ENCODE peak calls at places on chromosomes 13 and 19, in ten cellular contexts. Y is upper lobe of right lung, O is astrocyte of the spinal cord, B is body of pancreas, E is heart right ventricle, P is stomach, A is sigmoid colon, D is right cardiac atrium, H is A549, W is dorsolateral prefrontal cortex. L is an unnamed sample.
A peak's percentile ranks its signal among the peaks of the same experiment; 100 is the strongest.

GRCh38 chr13:54210397-54211050 is 1181.9 kb downstream of the OLFM4 start:
- DNase-seq in W (no peak), D (no peak), B (no peak), O (no peak), P (no peak), A (no peak), E (no peak), Y (no peak), H (no peak), L (no peak)

GRCh38 chr13:39035204-39035603 is 2.7 kb downstream of the PROSER1 start:
- DNase-seq in A (no peak), O (no peak), D (no peak), Y (no peak), B (no peak), W (no peak), P (no peak), H (no peak), E (no peak), L (no peak)

GRCh38 chr19:408441-409005 is 424 bp downstream of the C2CD4C start:
- DNase-seq in D (no peak), Y (peak; percentile 59), B (peak; percentile 8), W (peak; percentile 27), P (no peak), E (no peak), A (peak; percentile 63), O (no peak), H (no peak), L (no peak)

GRCh38 chr19:54435551-54436016 is 13.4 kb upstream of the LENG8 start:
- DNase-seq in Y (no peak), E (no peak), B (no peak), P (no peak), A (no peak), D (no peak), H (no peak), W (no peak), O (no peak), L (no peak)

GRCh38 chr19:291561-292280 is 518 bp upstream of the PLPP2 start:
- DNase-seq in O (no peak), B (no peak), E (no peak), H (no peak), W (no peak), A (peak; percentile 59), D (no peak), P (peak; percentile 48), Y (peak; percentile 62), L (no peak)

GRCh38 chr13:35600137-35600536 is 123.6 kb upstream of the MAB21L1 start:
- DNase-seq in A (no peak), B (no peak), O (no peak), D (no peak), Y (no peak), W (no peak), P (no peak), H (no peak), E (no peak), L (peak; percentile 13)

GRCh38 chr13:112768795-112769411 is 79.1 kb downstream of the ATP11A start:
- DNase-seq in Y (peak; percentile 92), W (no peak), A (no peak), B (no peak), P (peak; percentile 64), O (no peak), E (peak; percentile 52), H (no peak), D (peak; percentile 79), L (no peak)

GRCh38 chr13:46211116-46211515 is 612 bp upstream of the LRRC63 start:
- DNase-seq in E (no peak), P (no peak), B (no peak), O (peak; percentile 2), A (no peak), H (no peak), W (no peak), Y (no peak), D (no peak), L (no peak)

GRCh38 chr13:95481051-95481775 is 71.3 kb upstream of the CLDN10 start:
- DNase-seq in W (no peak), Y (no peak), H (no peak), A (no peak), D (no peak), B (peak; percentile 47), E (no peak), P (no peak), O (no peak), L (peak; percentile 41)

GRCh38 chr13:28718186-28718537 is 608 bp downstream of the SLC46A3 start:
- DNase-seq in O (no peak), A (no peak), E (no peak), Y (no peak), B (no peak), D (no peak), P (no peak), H (no peak), W (no peak), L (peak; percentile 78)

GRCh38 chr13:50365683-50366391 is 350.6 kb downstream of the KCNRG start:
- DNase-seq in B (peak; percentile 52), O (no peak), H (no peak), Y (no peak), P (no peak), D (no peak), W (no peak), E (no peak), A (no peak), L (no peak)

GRCh38 chr19:49514151-49514550 is 1.7 kb downstream of the FCGRT start:
- DNase-seq in A (no peak), E (no peak), Y (peak; percentile 70), O (no peak), H (no peak), D (no peak), P (peak; percentile 46), W (no peak), B (peak; percentile 71), L (no peak)
- H3K4me3 ChIP-seq in A (peak overlapping the region; percentile 93), E (peak overlapping the region; percentile 85), Y (peak overlapping the region; percentile 84), O (no peak overlapping the region), H (no peak overlapping the region), D (no peak overlapping the region), P (peak overlapping the region; percentile 81), W (peak overlapping the region; percentile 69), B (peak overlapping the region; percentile 45), L (peak overlapping the region; percentile 66)

GRCh38 chr19:39083599-39083982 is 577 bp upstream of the ACP7 start:
- DNase-seq in Y (no peak), D (no peak), O (no peak), P (no peak), E (no peak), W (no peak), H (no peak), A (no peak), B (no peak), L (no peak)
- H3K4me3 ChIP-seq in Y (peak overlapping the region; percentile 3), D (no peak overlapping the region), O (peak overlapping the region; percentile 10), P (peak overlapping the region; percentile 40), E (no peak overlapping the region), W (peak overlapping the region; percentile 59), H (peak overlapping the region; percentile 17), A (no peak overlapping the region), B (no peak overlapping the region), L (peak overlapping the region; percentile 10)

GRCh38 chr13:79667771-79668170 is 186.8 kb downstream of the NDFIP2 start:
- DNase-seq in P (no peak), W (no peak), Y (no peak), O (no peak), H (no peak), E (no peak), A (no peak), D (no peak), B (no peak), L (no peak)

GRCh38 chr13:79660361-79660760 is 179.4 kb downstream of the NDFIP2 start:
- DNase-seq in E (no peak), W (no peak), B (no peak), D (no peak), Y (no peak), P (no peak), O (no peak), H (no peak), A (no peak), L (no peak)

GRCh38 chr13:79663420-79663819 is 182.5 kb downstream of the NDFIP2 start:
- DNase-seq in E (no peak), O (no peak), W (no peak), A (no peak), Y (no peak), H (no peak), P (no peak), B (no peak), D (no peak), L (no peak)

GRCh38 chr13:79662882-79663281 is 181.9 kb downstream of the NDFIP2 start:
- DNase-seq in D (peak; percentile 57), H (no peak), E (no peak), Y (no peak), A (no peak), B (peak; percentile 43), W (peak; percentile 35), O (no peak), P (no peak), L (no peak)

DNA sequence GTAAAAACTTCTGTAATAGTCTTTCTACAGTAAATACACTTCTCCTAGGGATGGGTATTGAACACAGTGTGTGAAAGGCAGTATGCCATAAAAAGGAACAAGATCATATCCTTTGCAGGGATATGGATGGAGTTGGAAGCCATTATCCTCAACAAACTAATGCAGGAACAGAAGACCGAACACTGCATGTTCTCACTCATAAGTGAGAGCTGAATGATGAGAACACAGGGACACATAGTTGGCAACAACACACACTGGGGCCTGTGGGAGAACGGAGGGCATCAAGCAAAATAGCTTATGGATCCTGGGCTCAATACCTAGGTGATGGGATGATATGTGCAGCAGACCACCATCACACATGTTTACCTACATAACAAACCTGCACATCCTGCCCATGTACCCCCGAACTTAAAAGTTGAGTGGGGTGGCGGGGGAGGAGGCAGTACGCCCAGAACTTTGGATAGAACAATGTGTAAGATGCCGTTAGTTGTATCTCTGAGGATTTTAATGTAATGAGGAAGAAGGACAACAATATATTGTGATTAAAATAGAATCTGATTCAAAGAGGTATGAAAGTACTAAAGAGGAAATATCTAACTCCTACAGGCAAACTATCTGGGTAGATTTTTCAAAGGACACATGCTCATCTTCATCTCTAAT is 183.2 kb downstream of the NDFIP2 start:
- DNase-seq in A (no peak), W (no peak), B (no peak), D (no peak), E (no peak), H (no peak), Y (no peak), O (no peak), P (no peak), L (no peak)
- H3K4me3 ChIP-seq in A (no peak overlapping the region), W (no peak overlapping the region), B (no peak overlapping the region), D (no peak overlapping the region), E (no peak overlapping the region), H (no peak overlapping the region), Y (no peak overlapping the region), O (no peak overlapping the region), P (no peak overlapping the region), L (no peak overlapping the region)

DNA sequence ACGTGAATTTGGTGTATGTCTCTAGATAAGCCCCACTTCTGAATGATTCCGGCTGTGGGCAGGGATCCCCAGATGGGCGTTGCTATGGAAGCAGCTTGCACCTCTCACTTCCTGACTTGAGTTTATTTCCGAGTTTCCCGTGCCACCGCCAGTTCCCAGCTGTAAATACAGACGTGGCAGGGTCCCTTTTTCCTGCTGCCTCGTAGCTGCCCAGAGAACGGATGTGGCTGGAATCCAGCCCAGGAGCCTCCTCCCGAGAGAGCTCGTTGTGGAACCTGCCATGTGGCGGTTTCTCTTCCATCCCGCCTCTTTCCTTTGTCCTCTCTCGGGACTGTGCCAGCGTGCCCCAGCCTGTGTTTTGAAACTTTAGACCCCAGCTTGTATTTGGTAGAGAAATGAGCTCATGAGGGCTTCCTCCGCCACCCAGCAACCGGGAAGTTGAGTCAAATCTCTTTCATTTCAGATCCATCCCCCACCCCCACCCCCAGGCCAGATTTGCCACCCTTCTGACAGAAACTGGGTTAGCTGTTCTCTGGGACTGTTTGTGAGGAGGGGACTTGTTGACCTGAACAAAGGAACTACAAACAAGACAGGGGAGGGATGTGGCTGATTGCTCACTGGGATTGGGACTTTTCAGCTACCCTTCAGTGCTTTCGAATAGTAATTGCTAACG is 96.6 kb downstream of the SIPA1L3 start:
- DNase-seq in W (peak; percentile 77), Y (peak; percentile 73), A (peak; percentile 85), O (peak; percentile 94), H (no peak), B (peak; percentile 80), E (peak; percentile 70), P (peak; percentile 77), D (peak; percentile 83), L (peak; percentile 89)
- H3K4me3 ChIP-seq in W (peak overlapping the region; percentile 55), Y (peak overlapping the region; percentile 42), A (peak overlapping the region; percentile 46), O (peak overlapping the region; percentile 33), H (no peak overlapping the region), B (no peak overlapping the region), E (peak overlapping the region; percentile 43), P (peak overlapping the region; percentile 36), D (peak overlapping the region; percentile 33), L (peak overlapping the region; percentile 48)

L was measured in fibroblast of pulmonary artery.